ENCODE peak calls at places on chromosome 3, in four cellular contexts. L, M, T and D are unnamed samples. For H3K36me3, the result is how much of the 10 kb centered on the place peaks cover.

GRCh38 chr3:6062226-6063187 is 798.4 kb upstream of the GRM7 start:
- DNase-seq in L (no peak), M (no peak), T (no peak), D (no peak)

GRCh38 chr3:161263057-161263456 is 41.9 kb downstream of the NMD3 start:
- DNase-seq in L (peak), M (no peak), T (no peak), D (no peak)

GRCh38 chr3:150544040-150544439 is 2.3 kb downstream of the SERP1 start:
- DNase-seq in L (peak), M (no peak), T (no peak), D (no peak)

GRCh38 chr3:55718074-55718473 is 231.0 kb upstream of the WNT5A start:
- DNase-seq in L (no peak), M (no peak), T (no peak), D (no peak)

GRCh38 chr3:50474717-50475116 is 28.7 kb downstream of the CACNA2D2 start:
- DNase-seq in L (peak), M (no peak), T (no peak), D (no peak)

GRCh38 chr3:25094932-25095690 is 333.0 kb upstream of the RARB start:
- DNase-seq in L (no peak), M (no peak), T (no peak), D (no peak)

GRCh38 chr3:72728958-72729467 is 119.2 kb downstream of the SHQ1 start:
- DNase-seq in L (no peak), M (no peak), T (no peak), D (no peak)

GRCh38 chr3:42702982-42703694 is 540 bp upstream of the HHATL start:
- DNase-seq in L (no peak), M (no peak), T (no peak), D (no peak)

GRCh38 chr3:62135731-62136130 is 237.6 kb downstream of the FEZF2 start:
- DNase-seq in L (no peak), M (no peak), T (no peak), D (no peak)

GRCh38 chr3:106168941-106169340 is 300.1 kb upstream of the CBLB start:
- DNase-seq in L (no peak), M (no peak), T (no peak), D (no peak)

GRCh38 chr3:80187981-80188380 is 420.2 kb upstream of the ROBO1 start:
- DNase-seq in L (no peak), M (no peak), T (no peak), D (no peak)

GRCh38 chr3:3802021-3802420 is 2.8 kb downstream of the LRRN1 start:
- DNase-seq in L (no peak), M (no peak), T (no peak), D (no peak)

GRCh38 chr3:177108648-177109047 is 88.6 kb downstream of the TBL1XR1 start:
- DNase-seq in L (no peak), M (no peak), T (no peak), D (no peak)

GRCh38 chr3:9205345-9206143 is 43.9 kb downstream of the SRGAP3 start:
- DNase-seq in L (no peak), M (no peak), T (no peak), D (no peak)

GRCh38 chr3:61181874-61182273 is 69.4 kb downstream of the FHIT start:
- DNase-seq in L (peak), M (no peak), T (no peak), D (peak)

GRCh38 chr3:15042936-15043335 is 22.2 kb downstream of the MRPS25 start:
- DNase-seq in L (peak), M (no peak), T (no peak), D (no peak)

GRCh38 chr3:12870942-12871341 is 29.6 kb upstream of the RPL32 start:
- DNase-seq in L (no peak), M (no peak), T (peak), D (peak)

GRCh38 chr3:66133050-66133757 is 87.6 kb upstream of the SLC25A26 start:
- DNase-seq in L (peak), M (no peak), T (no peak), D (no peak)

GRCh38 chr3:36476274-36476942 is 96.1 kb downstream of the STAC start:
- DNase-seq in L (no peak), M (no peak), T (no peak), D (no peak)
- H3K4me3 ChIP-seq in L (no peak), M (no peak), T (no peak), D (no peak)

GRCh38 chr3:70994644-70995043 is 588.9 kb downstream of the FOXP1 start:
- DNase-seq in L (no peak), M (no peak), T (no peak), D (no peak)
- H3K36me3 ChIP-seq in L (under half), M (under half), T (under half), D (under half)

DNA sequence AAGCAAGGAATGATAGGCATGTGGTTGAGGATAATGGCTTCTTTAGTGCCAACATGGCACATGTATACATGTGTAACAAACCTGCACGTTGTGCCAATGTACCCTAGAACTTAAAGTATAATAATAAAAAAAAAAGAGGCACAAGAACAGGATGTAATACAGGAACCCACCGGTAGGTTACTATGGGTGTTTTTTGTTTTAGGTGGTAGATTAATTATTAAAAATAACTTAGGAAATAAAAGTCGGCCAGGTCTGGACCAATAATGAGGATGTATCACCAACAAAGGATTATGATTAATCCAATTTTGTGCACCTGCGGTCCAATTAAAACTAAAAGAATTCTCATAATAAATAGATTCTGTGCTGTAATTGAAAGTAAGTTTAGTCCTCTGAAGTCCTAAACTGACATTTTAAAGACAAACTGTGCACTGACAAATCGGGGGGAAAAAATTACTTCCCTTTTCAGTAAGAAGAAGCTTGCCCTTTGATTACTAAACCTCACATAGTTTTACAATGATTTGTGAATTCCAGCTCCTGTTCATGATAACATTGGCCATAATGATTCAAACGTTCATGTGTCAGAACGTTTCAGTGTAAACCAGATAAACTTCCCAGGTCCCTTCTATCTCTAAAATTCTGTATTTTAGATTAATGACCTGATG is 62.2 kb downstream of the CASR start:
- DNase-seq in L (peak), M (no peak), T (no peak), D (no peak)
- H3K4me3 ChIP-seq in L (no peak), M (no peak), T (no peak), D (no peak)

GRCh38 chr3:52121813-52122212 is 32.4 kb downstream of the POC1A start:
- DNase-seq in L (no peak), M (no peak), T (no peak), D (no peak)

GRCh38 chr3:52119826-52120225 is 34.4 kb downstream of the POC1A start:
- DNase-seq in L (no peak), M (no peak), T (no peak), D (no peak)

GRCh38 chr3:52121459-52121795 is 32.8 kb downstream of the POC1A start:
- DNase-seq in L (no peak), M (no peak), T (no peak), D (peak)

GRCh38 chr3:52122491-52122890 is 31.7 kb downstream of the POC1A start:
- DNase-seq in L (no peak), M (no peak), T (no peak), D (no peak)

GRCh38 chr3:52120576-52121458 is 33.4 kb downstream of the POC1A start:
- DNase-seq in L (no peak), M (no peak), T (no peak), D (no peak)
- H3K36me3 ChIP-seq in L (under half), M (under half), T (under half), D (under half)

GRCh38 chr3:128076465-128076782 is 24.2 kb downstream of the SEC61A1 start:
- DNase-seq in L (no peak), M (no peak), T (no peak), D (no peak)

GRCh38 chr3:128078875-128079274 is 26.6 kb downstream of the SEC61A1 start:
- DNase-seq in L (no peak), M (no peak), T (no peak), D (no peak)

GRCh38 chr3:128074851-128075515 is 22.7 kb downstream of the SEC61A1 start:
- DNase-seq in L (no peak), M (no peak), T (no peak), D (no peak)

GRCh38 chr3:128075516-128076464 is 23.6 kb downstream of the SEC61A1 start:
- DNase-seq in L (peak), M (peak), T (peak), D (peak)

DNA sequence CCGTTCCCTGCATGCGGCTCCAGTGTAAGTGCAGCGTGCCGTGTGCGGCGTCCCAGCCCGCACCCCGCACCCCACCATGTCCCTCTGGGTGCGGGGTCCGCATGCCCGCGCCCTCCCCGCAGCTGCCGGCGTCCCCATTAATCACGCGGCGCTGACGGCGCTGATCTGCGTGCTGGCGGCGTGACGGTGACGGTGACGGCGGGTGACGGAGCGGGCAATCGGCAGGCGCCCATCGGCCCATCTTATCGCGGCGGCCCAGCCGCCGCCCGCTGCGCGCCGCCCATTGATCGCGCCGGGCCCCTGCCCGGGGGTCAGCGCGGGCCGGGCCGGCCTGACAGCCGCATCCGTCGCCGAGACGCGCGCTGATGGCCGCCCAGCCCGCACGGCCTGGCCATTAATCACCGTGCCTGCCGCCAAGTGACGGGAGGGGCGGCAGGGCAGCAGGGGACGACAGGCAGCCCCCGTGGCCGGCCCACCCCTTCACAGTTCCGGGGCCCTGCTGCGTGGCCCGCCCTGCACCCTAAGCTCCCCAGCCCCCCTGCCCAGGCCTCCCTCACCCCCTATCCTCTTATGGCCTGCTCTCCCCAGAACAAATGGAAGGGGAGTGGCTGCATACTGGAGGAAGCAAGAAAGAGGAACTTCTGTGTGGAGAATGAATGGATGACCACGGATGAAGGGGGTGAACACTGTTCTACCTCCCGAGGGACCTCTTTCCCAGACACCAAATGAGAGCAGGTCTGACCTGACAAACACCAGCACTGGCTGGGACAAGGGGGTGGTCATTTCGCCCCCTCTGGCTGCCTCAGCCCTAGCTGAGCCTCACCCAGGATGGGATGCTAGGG is 24.8 kb downstream of the SEC61A1 start:
- DNase-seq in L (no peak), M (no peak), T (no peak), D (peak)
- H3K4me3 ChIP-seq in L (peak), M (peak), T (peak), D (peak)